ENCODE peak calls at places on chromosomes 2 and 18, in seven cellular contexts. T is mucosa of descending colon, H is foreskin fibroblast, O is IMR-90, Y is thoracic aorta, X is heart right ventricle, U is fibroblast of mammary gland. P is an unnamed sample.

GRCh38 chr2:222290691-222291484 is 7.9 kb downstream of the PAX3 start:
- DNase-seq in T (no peak), Y (no peak), X (no peak), U (peak), O (no peak), H (peak), P (no peak)

GRCh38 chr2:70029814-70030409 is 57.4 kb upstream of the PCBP1 start:
- DNase-seq in U (peak), H (peak), O (peak), X (peak), Y (peak), T (peak), P (peak)

GRCh38 chr18:9366126-9366714 is 31.6 kb downstream of the TWSG1 start:
- DNase-seq in T (peak), H (peak), O (peak), Y (no peak), U (peak), X (no peak), P (no peak)

GRCh38 chr2:102514061-102514785 is 41.2 kb downstream of the SLC9A4 start:
- DNase-seq in H (peak), X (no peak), U (peak), T (no peak), O (peak), Y (peak), P (no peak)

GRCh38 chr2:9364791-9365497 is 58.4 kb downstream of the ITGB1BP1 start:
- DNase-seq in Y (no peak), X (no peak), H (peak), O (no peak), T (no peak), U (no peak), P (no peak)

GRCh38 chr2:230124792-230125452 is 56.2 kb upstream of the SLC16A14 start:
- DNase-seq in H (no peak), Y (no peak), X (peak), T (peak), O (no peak), U (no peak), P (no peak)

GRCh38 chr2:225937625-225938024 is 538.1 kb downstream of the NYAP2 start:
- DNase-seq in U (peak), X (no peak), T (no peak), H (peak), Y (no peak), O (peak), P (no peak)

GRCh38 chr2:174577967-174578589 is 19.5 kb downstream of the WIPF1 start:
- DNase-seq in X (no peak), O (peak), H (peak), T (no peak), U (peak), Y (no peak), P (no peak)

GRCh38 chr2:73284296-73285161 is at the start of gene FBXO41:
- DNase-seq in Y (no peak), O (peak), U (no peak), T (peak), X (peak), H (peak), P (peak)

GRCh38 chr2:42874838-42875801 is 82.7 kb upstream of the HAAO start:
- DNase-seq in X (peak), O (no peak), T (no peak), H (no peak), U (peak), Y (no peak), P (peak)

GRCh38 chr2:238644095-238645081 is 203.5 kb upstream of the TWIST2 start:
- DNase-seq in U (peak), H (peak), T (no peak), X (no peak), O (peak), Y (no peak), P (no peak)
- H3K4me3 ChIP-seq in U (no peak), H (no peak), T (no peak), X (no peak), O (no peak), Y (no peak), P (no peak)

GRCh38 chr2:190180313-190181065 is 118.0 kb upstream of the MSTN start:
- DNase-seq in O (no peak), U (peak), Y (no peak), X (peak), H (peak), T (peak), P (peak)
- H3K4me3 ChIP-seq in O (peak), U (peak), Y (peak), X (peak), H (peak), T (peak), P (peak)

GRCh38 chr2:176082885-176083731 is 654 bp downstream of the EVX2 start:
- DNase-seq in T (no peak), Y (no peak), O (no peak), H (peak), U (no peak), X (no peak), P (no peak)
- H3K4me3 ChIP-seq in T (no peak), Y (no peak), O (no peak), H (no peak), U (no peak), X (no peak), P (peak)

GRCh38 chr2:10538224-10538894 is 90.2 kb upstream of the ODC1 start:
- DNase-seq in H (peak), Y (no peak), X (no peak), U (peak), T (no peak), O (peak), P (no peak)

GRCh38 chr2:10535703-10536102 is 87.6 kb upstream of the ODC1 start:
- DNase-seq in U (no peak), X (no peak), T (no peak), Y (no peak), H (no peak), O (no peak), P (no peak)

GRCh38 chr2:10536569-10537133 is 88.5 kb upstream of the ODC1 start:
- DNase-seq in U (no peak), Y (no peak), O (no peak), H (no peak), T (no peak), X (no peak), P (no peak)

GRCh38 chr2:10534514-10535250 is 86.6 kb upstream of the ODC1 start:
- DNase-seq in H (no peak), T (no peak), Y (no peak), U (peak), O (peak), X (no peak), P (no peak)

GRCh38 chr2:10537522-10538195 is 89.5 kb upstream of the ODC1 start:
- DNase-seq in O (no peak), H (no peak), U (no peak), Y (no peak), T (no peak), X (no peak), P (no peak)
- H3K4me3 ChIP-seq in O (no peak), H (no peak), U (no peak), Y (no peak), T (no peak), X (no peak), P (no peak)

GRCh38 chr2:19359456-19359855 is 1.0 kb upstream of the OSR1 start:
- DNase-seq in O (no peak), X (no peak), T (no peak), Y (no peak), U (no peak), H (no peak), P (no peak)

GRCh38 chr2:19357383-19358241 is 811 bp downstream of the OSR1 start:
- DNase-seq in U (peak), Y (no peak), T (peak), O (peak), H (peak), X (no peak), P (peak)

GRCh38 chr2:19356545-19357382 is 1.7 kb downstream of the OSR1 start:
- DNase-seq in O (peak), U (no peak), H (peak), X (no peak), Y (no peak), T (no peak), P (no peak)

GRCh38 chr2:19359021-19359357 is 566 bp upstream of the OSR1 start:
- DNase-seq in O (no peak), U (no peak), H (no peak), X (no peak), Y (no peak), T (no peak), P (no peak)

GRCh38 chr2:19358242-19359020 is at the start of gene OSR1:
- DNase-seq in Y (no peak), U (peak), T (peak), O (peak), H (peak), X (peak), P (peak)
- H3K4me3 ChIP-seq in Y (peak), U (peak), T (peak), O (peak), H (peak), X (peak), P (peak)

GRCh38 chr18:812673-813404 is 797 bp upstream of the YES1 start:
- DNase-seq in H (peak), X (peak), U (peak), Y (peak), T (peak), O (peak), P (peak)
- H3K4me3 ChIP-seq in H (peak), X (peak), U (peak), Y (peak), T (peak), O (peak), P (peak)

GRCh38 chr18:3367491-3368091 is 82.4 kb upstream of the TGIF1 start:
- DNase-seq in U (peak), O (peak), Y (no peak), T (no peak), H (peak), X (no peak), P (no peak)

DNA sequence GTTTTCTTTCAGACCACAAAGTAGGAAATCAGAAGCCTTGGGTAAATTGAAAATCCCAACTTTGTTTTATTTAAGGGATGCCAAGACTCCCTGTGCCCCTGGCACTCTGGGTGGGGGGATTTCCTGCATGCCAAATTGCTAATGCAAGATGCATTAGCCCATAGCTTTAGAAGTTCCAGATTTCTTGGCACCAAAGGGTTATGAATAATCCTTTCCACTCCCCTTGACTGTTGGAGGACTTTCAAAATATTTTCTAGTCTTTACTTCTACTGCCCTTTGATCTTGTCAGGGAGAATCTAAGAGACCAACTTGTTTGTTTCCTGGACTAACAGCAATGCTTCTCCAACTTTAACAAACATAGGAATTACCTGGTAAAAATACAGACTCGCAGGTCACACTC is 81.8 kb upstream of the TGIF1 start:
- DNase-seq in Y (no peak), H (peak), U (peak), T (no peak), X (no peak), O (peak), P (no peak)
- H3K4me3 ChIP-seq in Y (no peak), H (no peak), U (no peak), T (no peak), X (no peak), O (no peak), P (no peak)